ENCODE peak calls at places on chromosomes 4 and X, in eight cellular contexts. T is spleen, P is body of pancreas, J is activated B cell treated with CpG ODN at 0.5 μM for 24 hours, L is stomach, O is astrocyte of the spinal cord, A is AG04450, Q is choroid plexus epithelial cell. W is an unnamed sample.

GRCh38 chr4:81605278-81605677 is 133.6 kb upstream of the RASGEF1B start:
- DNase-seq in O (no peak), J (no peak), L (no peak), A (no peak), P (no peak), Q (no peak), T (no peak), W (no peak)

GRCh38 chr4:92864176-92864575 is 560.4 kb downstream of the GRID2 start:
- DNase-seq in L (no peak), A (no peak), Q (no peak), O (no peak), P (no peak), T (no peak), J (no peak), W (no peak)

GRCh38 chr4:183105092-183105491 is 6.0 kb downstream of the WWC2 start:
- DNase-seq in L (no peak), T (no peak), J (no peak), O (no peak), Q (no peak), P (no peak), A (no peak), W (no peak)

GRCh38 chrX:29477878-29478277 is 737.5 kb upstream of the MAGEB2 start:
- DNase-seq in A (no peak), T (no peak), O (no peak), L (no peak), J (no peak), Q (no peak), P (no peak), W (no peak)

GRCh38 chr4:33998204-33998603 is 2246.1 kb downstream of the ARAP2 start:
- DNase-seq in O (no peak), P (no peak), J (no peak), Q (peak), A (no peak), T (no peak), L (no peak), W (no peak)

GRCh38 chr4:101229116-101229515 is 118.2 kb downstream of the PPP3CA start:
- DNase-seq in Q (peak), L (no peak), T (no peak), A (no peak), P (no peak), O (peak), J (no peak), W (no peak)

GRCh38 chr4:170853422-170854021 is 763.8 kb upstream of the AADAT start:
- DNase-seq in A (no peak), P (peak), L (peak), J (no peak), T (no peak), Q (peak), O (peak), W (no peak)

GRCh38 chrX:140360284-140360683 is 144.6 kb downstream of the SOX3 start:
- DNase-seq in P (no peak), T (no peak), O (no peak), L (no peak), J (no peak), A (no peak), Q (no peak), W (no peak)

GRCh38 chr4:74777531-74777930 is 16.8 kb downstream of the BTC start:
- DNase-seq in T (no peak), L (no peak), Q (no peak), J (no peak), A (no peak), P (no peak), O (no peak), W (no peak)

GRCh38 chr4:139223682-139224317 is 46.8 kb upstream of the ELF2 start:
- DNase-seq in O (peak), Q (peak), T (no peak), L (no peak), A (no peak), J (no peak), P (peak), W (no peak)

GRCh38 chr4:84957509-84958420 is 8.7 kb downstream of the WDFY3 start:
- DNase-seq in J (no peak), T (no peak), L (no peak), O (no peak), A (no peak), Q (no peak), P (no peak), W (no peak)

GRCh38 chrX:132489256-132490085 is 633 bp upstream of the MBNL3 start:
- DNase-seq in L (peak), Q (peak), J (peak), A (no peak), T (peak), P (peak), O (peak), W (peak)

GRCh38 chr4:38243385-38244053 is 283.3 kb downstream of the PTTG2 start:
- DNase-seq in J (no peak), L (no peak), P (no peak), Q (peak), A (no peak), T (no peak), O (peak), W (no peak)

GRCh38 chr4:51870441-51871188 is 27.7 kb downstream of the DCUN1D4 start:
- DNase-seq in A (no peak), L (no peak), O (peak), Q (peak), P (no peak), T (no peak), J (no peak), W (no peak)

GRCh38 chr4:59644765-59645164 is 1555.4 kb upstream of the ADGRL3 start:
- DNase-seq in O (no peak), L (no peak), J (no peak), Q (no peak), P (no peak), T (no peak), A (no peak), W (no peak)

DNA sequence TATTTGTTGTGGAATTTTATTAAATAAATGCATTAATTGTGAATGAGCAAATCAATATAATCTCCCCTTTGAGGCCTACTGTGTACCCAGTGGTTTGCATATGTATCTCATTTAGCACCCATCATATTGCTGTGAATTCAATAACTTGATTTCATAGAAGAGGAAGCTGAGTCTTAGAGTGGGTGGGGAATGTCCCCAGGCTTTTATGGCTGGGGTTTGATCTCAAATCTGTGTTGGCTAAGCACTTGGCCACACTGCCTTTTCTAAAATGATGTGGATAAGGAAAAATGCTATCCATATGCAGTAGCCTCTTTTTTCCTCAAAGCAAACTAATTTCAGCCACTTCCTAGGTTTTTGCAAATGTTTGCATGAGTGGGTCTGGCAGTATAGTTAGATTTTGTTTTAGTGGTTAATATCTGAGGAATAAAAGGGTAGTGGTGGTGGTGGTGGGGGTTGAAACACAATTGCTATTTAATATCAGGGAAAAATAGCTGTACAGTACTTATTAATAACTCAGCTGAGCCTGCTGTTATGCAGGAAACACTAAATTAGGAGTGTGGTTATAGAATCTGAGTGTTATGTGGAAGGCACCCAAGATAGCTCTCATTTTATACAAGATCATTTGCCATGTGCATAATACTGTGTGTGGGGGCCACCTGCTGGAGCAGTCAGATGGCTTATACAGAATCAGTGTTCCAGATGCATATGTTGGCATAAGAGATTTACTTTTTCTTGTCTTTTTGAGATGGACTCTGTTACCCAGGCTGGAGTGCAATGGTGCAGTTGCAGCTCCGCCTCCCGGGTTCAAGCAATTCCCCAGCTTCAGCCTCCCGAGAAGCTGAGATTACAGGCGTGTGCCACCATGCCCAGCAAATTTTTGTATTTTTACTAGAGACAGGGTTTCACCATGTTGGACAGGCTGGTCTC is 108.0 kb downstream of the TMEM131L start:
- DNase-seq in J (no peak), P (peak), L (peak), A (peak), Q (peak), T (peak), O (peak), W (no peak)
- TF ChIP-seq CTCF in J (no peak), P (peak), L (peak), A (peak), Q (peak), T (peak), O (peak), W (peak)

DNA sequence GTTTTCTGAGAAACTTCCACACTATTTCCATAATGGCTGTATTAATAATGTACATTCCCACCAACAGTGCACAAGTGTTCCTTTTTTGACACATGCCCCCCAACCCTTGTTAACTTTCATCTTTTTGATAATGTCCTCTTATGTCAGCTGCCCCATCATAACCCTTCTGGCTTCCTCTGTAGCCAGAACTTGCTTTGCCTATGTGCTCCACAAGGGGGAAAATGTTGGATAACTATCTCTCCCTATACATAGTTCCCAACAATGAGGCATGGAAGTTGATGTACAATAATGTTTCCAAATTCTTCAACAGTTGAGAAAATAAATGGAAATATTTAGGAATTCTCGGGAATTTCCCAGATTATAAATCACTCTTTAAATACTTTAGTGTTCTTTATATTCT is 142.9 kb downstream of the ASB9 start:
- DNase-seq in Q (no peak), T (no peak), O (no peak), A (no peak), J (no peak), P (no peak), L (no peak), W (no peak)
- TF ChIP-seq CTCF in Q (peak), T (no peak), O (peak), A (peak), J (no peak), P (no peak), L (no peak), W (no peak)

GRCh38 chr4:164935363-164935762 is 42.1 kb downstream of the TRIM61 start:
- DNase-seq in A (no peak), P (no peak), J (no peak), O (no peak), Q (peak), T (no peak), L (no peak), W (no peak)
- TF ChIP-seq CTCF in A (no peak), P (no peak), J (no peak), O (no peak), Q (peak), T (no peak), L (no peak), W (no peak)

GRCh38 chrX:153922932-153923857 is 2.9 kb downstream of the ARHGAP4 start:
- DNase-seq in L (peak), O (peak), A (peak), T (peak), J (no peak), P (peak), Q (peak), W (no peak)
- TF ChIP-seq CTCF in L (peak), O (peak), A (peak), T (no peak), J (no peak), P (peak), Q (peak), W (no peak)

DNA sequence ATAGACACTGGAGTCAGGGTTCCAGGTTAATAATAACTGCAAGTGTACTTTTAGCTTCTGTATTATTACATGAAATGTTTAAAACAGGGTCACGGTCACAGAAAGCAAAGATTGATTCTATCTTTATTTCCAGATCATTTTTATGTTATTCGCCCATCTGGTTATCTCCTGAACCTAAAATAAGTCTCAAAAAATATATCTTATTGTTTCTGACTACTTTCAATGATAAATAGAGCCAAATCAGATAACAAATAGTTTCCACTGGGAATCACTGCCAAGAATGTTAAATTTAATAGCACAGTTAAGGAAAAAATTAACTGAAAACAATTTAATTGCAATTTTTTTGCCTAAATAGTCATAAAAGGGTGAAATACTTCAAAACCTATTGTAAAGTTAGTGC is 17.2 kb upstream of the VEGFD start:
- DNase-seq in Q (no peak), A (no peak), J (no peak), T (no peak), P (no peak), L (no peak), O (no peak), W (no peak)
- TF ChIP-seq CTCF in Q (no peak), A (no peak), J (no peak), T (no peak), P (no peak), L (no peak), O (no peak), W (no peak)

GRCh38 chr4:186621959-186622553 is 66.7 kb upstream of the MTNR1A start:
- DNase-seq in L (no peak), O (peak), Q (peak), T (no peak), A (peak), J (no peak), P (no peak), W (no peak)
- TF ChIP-seq CTCF in L (no peak), O (peak), Q (peak), T (no peak), A (peak), J (no peak), P (no peak), W (no peak)

GRCh38 chr4:15677507-15677988 is 4.1 kb upstream of the FAM200B start:
- DNase-seq in O (peak), J (no peak), P (peak), T (no peak), Q (peak), A (no peak), L (peak), W (no peak)
- TF ChIP-seq CTCF in O (no peak), J (no peak), P (no peak), T (no peak), Q (no peak), A (no peak), L (no peak), W (no peak)

DNA sequence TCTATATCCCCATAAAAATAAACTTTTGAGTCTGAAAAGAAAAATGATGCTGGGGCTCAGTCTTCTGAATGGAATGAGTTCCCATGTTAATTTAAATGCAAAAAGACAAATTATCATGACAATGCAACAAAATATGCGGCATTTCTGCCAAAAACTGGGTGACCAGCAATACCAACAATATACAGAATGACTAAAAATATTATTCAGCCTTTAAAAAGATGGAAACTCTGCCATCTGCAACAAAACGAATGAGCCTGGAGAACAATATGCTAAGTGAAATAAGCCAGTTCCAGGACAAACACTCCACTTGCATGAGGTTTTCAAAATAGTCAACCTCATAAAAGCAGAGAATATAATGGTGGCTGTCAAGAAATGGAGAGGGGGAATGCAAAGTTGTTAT is 558.5 kb downstream of the IL15 start:
- DNase-seq in Q (no peak), P (no peak), L (no peak), O (peak), A (no peak), T (no peak), J (no peak), W (no peak)
- TF ChIP-seq CTCF in Q (no peak), P (no peak), L (no peak), O (no peak), A (no peak), T (no peak), J (no peak), W (no peak)

DNA sequence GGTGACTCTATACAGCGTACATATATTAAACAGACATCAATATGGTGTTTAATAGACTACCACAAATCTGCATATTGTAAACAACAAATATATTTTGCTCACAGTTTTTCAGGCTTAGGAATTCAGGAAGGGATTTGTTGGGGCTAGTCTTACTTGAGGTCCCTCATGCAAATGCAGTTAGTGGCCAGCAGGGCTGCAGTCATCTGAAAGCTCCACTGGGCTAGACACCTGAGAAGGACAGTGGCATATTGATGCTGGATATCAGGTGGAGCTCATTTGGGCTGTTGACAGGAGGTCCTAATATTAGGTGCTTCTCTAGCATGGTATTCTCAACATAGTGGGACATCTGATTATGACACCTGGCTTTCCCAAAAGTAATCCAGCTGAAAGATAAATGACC is 493.8 kb upstream of the PABPC4L start:
- DNase-seq in L (no peak), J (no peak), O (no peak), P (no peak), A (no peak), T (no peak), Q (no peak), W (no peak)
- TF ChIP-seq CTCF in L (no peak), J (no peak), O (no peak), P (no peak), A (no peak), T (no peak), Q (no peak), W (peak)

DNA sequence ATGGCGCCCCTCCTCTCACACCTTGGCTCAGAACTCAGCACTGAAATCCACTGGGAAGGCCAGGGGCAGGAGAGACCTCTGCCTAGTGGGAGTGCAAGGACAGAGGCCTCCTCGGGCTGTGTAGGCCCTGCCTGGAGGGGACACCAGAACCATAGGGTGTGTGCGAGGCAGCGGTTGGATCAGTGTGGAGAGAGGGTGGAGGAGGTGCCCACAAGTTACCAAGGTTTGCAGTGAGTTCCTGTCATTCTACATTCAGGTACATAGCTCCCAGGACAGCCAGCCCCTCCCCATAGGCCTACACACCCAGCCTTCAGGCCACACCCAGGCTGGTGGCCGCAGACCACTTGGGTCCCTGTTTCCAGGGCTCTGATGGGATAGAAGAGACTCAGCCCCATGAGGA is 19.2 kb upstream of the SPON2 start:
- DNase-seq in P (peak), A (no peak), O (no peak), T (no peak), L (peak), J (peak), Q (no peak), W (peak)
- TF ChIP-seq CTCF in P (no peak), A (no peak), O (no peak), T (no peak), L (no peak), J (no peak), Q (no peak), W (no peak)

W was measured in mesothelial cell of epicardium.